ENCODE peak calls at places on chromosome 7, in seven cellular contexts. One of them, this sample, is unnamed.

GRCh38 chr7:151992375-151992774 is 33.1 kb upstream of the GALNT11 start:
- DNase-seq in nucleus accumbens: no peak
- DNase-seq in substantia nigra: peak; percentile 8
- DNase-seq in type B pancreatic cell: no peak
- DNase-seq in cerebellum: peak; percentile 9
- DNase-seq in gastrocnemius medialis: peak; percentile 28
- DNase-seq in retinal pigment epithelial cell: no peak
- DNase-seq in this sample: no peak

GRCh38 chr7:22786290-22786932 is 36.2 kb downstream of the TOMM7 start:
- DNase-seq in gastrocnemius medialis: no peak
- DNase-seq in substantia nigra: no peak
- DNase-seq in type B pancreatic cell: no peak
- DNase-seq in retinal pigment epithelial cell: no peak
- DNase-seq in cerebellum: no peak
- DNase-seq in nucleus accumbens: no peak
- DNase-seq in this sample: no peak

GRCh38 chr7:85316489-85316888 is 129.6 kb upstream of the SEMA3D start:
- DNase-seq in type B pancreatic cell: no peak
- DNase-seq in nucleus accumbens: no peak
- DNase-seq in cerebellum: no peak
- DNase-seq in retinal pigment epithelial cell: no peak
- DNase-seq in gastrocnemius medialis: no peak
- DNase-seq in substantia nigra: no peak
- DNase-seq in this sample: no peak

GRCh38 chr7:69187824-69188335 is 410.4 kb upstream of the AUTS2 start:
- DNase-seq in type B pancreatic cell: no peak
- DNase-seq in substantia nigra: no peak
- DNase-seq in cerebellum: no peak
- DNase-seq in nucleus accumbens: no peak
- DNase-seq in retinal pigment epithelial cell: no peak
- DNase-seq in gastrocnemius medialis: no peak
- DNase-seq in this sample: no peak

GRCh38 chr7:134140889-134141867 is 14.0 kb downstream of the LRGUK start:
- DNase-seq in nucleus accumbens: no peak
- DNase-seq in substantia nigra: peak; percentile 65
- DNase-seq in retinal pigment epithelial cell: no peak
- DNase-seq in type B pancreatic cell: no peak
- DNase-seq in cerebellum: peak; percentile 83
- DNase-seq in gastrocnemius medialis: peak; percentile 33
- DNase-seq in this sample: no peak

GRCh38 chr7:151895695-151896485 is 19.0 kb upstream of the PRKAG2 start:
- DNase-seq in cerebellum: no peak
- DNase-seq in gastrocnemius medialis: no peak
- DNase-seq in nucleus accumbens: no peak
- DNase-seq in type B pancreatic cell: no peak
- DNase-seq in substantia nigra: no peak
- DNase-seq in retinal pigment epithelial cell: no peak
- DNase-seq in this sample: no peak

GRCh38 chr7:12322287-12322902 is 81.3 kb downstream of the VWDE start:
- DNase-seq in cerebellum: peak; percentile 0
- DNase-seq in retinal pigment epithelial cell: peak; percentile 15
- DNase-seq in gastrocnemius medialis: no peak
- DNase-seq in nucleus accumbens: no peak
- DNase-seq in type B pancreatic cell: no peak
- DNase-seq in substantia nigra: no peak
- DNase-seq in this sample: no peak

GRCh38 chr7:82714883-82715282 is 271.3 kb upstream of the CACNA2D1 start:
- DNase-seq in type B pancreatic cell: no peak
- DNase-seq in cerebellum: no peak
- DNase-seq in gastrocnemius medialis: no peak
- DNase-seq in retinal pigment epithelial cell: no peak
- DNase-seq in substantia nigra: no peak
- DNase-seq in nucleus accumbens: no peak
- DNase-seq in this sample: no peak

GRCh38 chr7:74023037-74023436 is 4.9 kb upstream of the ELN start:
- DNase-seq in nucleus accumbens: no peak
- DNase-seq in cerebellum: no peak
- DNase-seq in substantia nigra: no peak
- DNase-seq in gastrocnemius medialis: peak; percentile 74
- DNase-seq in retinal pigment epithelial cell: no peak
- DNase-seq in type B pancreatic cell: no peak
- DNase-seq in this sample: no peak

GRCh38 chr7:47273974-47274766 is 307.7 kb downstream of the TNS3 start:
- DNase-seq in nucleus accumbens: no peak
- DNase-seq in type B pancreatic cell: no peak
- DNase-seq in retinal pigment epithelial cell: no peak
- DNase-seq in substantia nigra: no peak
- DNase-seq in cerebellum: no peak
- DNase-seq in gastrocnemius medialis: no peak
- DNase-seq in this sample: no peak

GRCh38 chr7:95545007-95545615 is 51.2 kb downstream of the PDK4 start:
- DNase-seq in cerebellum: peak; percentile 5
- DNase-seq in type B pancreatic cell: no peak
- DNase-seq in retinal pigment epithelial cell: peak; percentile 21
- DNase-seq in gastrocnemius medialis: peak; percentile 66
- DNase-seq in substantia nigra: peak; percentile 24
- DNase-seq in nucleus accumbens: no peak
- DNase-seq in this sample: no peak

GRCh38 chr7:98157761-98158160 is 51.1 kb downstream of the LMTK2 start:
- DNase-seq in gastrocnemius medialis: no peak
- DNase-seq in retinal pigment epithelial cell: no peak
- DNase-seq in nucleus accumbens: no peak
- DNase-seq in substantia nigra: no peak
- DNase-seq in cerebellum: no peak
- DNase-seq in type B pancreatic cell: no peak
- DNase-seq in this sample: no peak

GRCh38 chr7:22989646-22990587 is 24.0 kb downstream of the HYCC1 start:
- DNase-seq in nucleus accumbens: no peak
- DNase-seq in retinal pigment epithelial cell: no peak
- DNase-seq in cerebellum: no peak
- DNase-seq in gastrocnemius medialis: no peak
- DNase-seq in substantia nigra: no peak
- DNase-seq in type B pancreatic cell: no peak
- DNase-seq in this sample: no peak

GRCh38 chr7:147894271-147894670 is 696.3 kb upstream of the C7orf33 start:
- DNase-seq in substantia nigra: peak; percentile 4
- DNase-seq in retinal pigment epithelial cell: no peak
- DNase-seq in gastrocnemius medialis: no peak
- DNase-seq in cerebellum: no peak
- DNase-seq in nucleus accumbens: no peak
- DNase-seq in type B pancreatic cell: no peak
- DNase-seq in this sample: no peak

GRCh38 chr7:135147899-135148721 is at the start of gene TMEM140:
- DNase-seq in cerebellum: no peak
- DNase-seq in gastrocnemius medialis: peak; percentile 73
- DNase-seq in retinal pigment epithelial cell: no peak
- DNase-seq in substantia nigra: peak; percentile 32
- DNase-seq in nucleus accumbens: no peak
- DNase-seq in type B pancreatic cell: no peak
- DNase-seq in this sample: no peak

GRCh38 chr7:108211382-108212201 is 81.4 kb upstream of the LAMB4 start:
- DNase-seq in type B pancreatic cell: no peak
- DNase-seq in substantia nigra: no peak
- DNase-seq in gastrocnemius medialis: no peak
- DNase-seq in cerebellum: no peak
- DNase-seq in retinal pigment epithelial cell: no peak
- DNase-seq in nucleus accumbens: no peak
- DNase-seq in this sample: no peak

GRCh38 chr7:102988631-102989030 is 75.8 kb downstream of the LRRC17 start:
- DNase-seq in type B pancreatic cell: no peak
- DNase-seq in nucleus accumbens: no peak
- DNase-seq in gastrocnemius medialis: no peak
- DNase-seq in cerebellum: no peak
- DNase-seq in retinal pigment epithelial cell: no peak
- DNase-seq in substantia nigra: no peak
- DNase-seq in this sample: no peak

GRCh38 chr7:154874409-154875113 is 128.4 kb downstream of the PAXIP1 start:
- DNase-seq in cerebellum: no peak
- DNase-seq in substantia nigra: no peak
- DNase-seq in nucleus accumbens: no peak
- DNase-seq in type B pancreatic cell: no peak
- DNase-seq in gastrocnemius medialis: no peak
- DNase-seq in retinal pigment epithelial cell: no peak
- DNase-seq in this sample: no peak

This sample was measured in esophagus muscularis mucosa.